ENCODE peak calls at places on chromosomes 4 and X, in nine cellular contexts. L is HepG2, N is A549, V is IMR-90, U is stomach, W is right lobe of liver, Y is heart left ventricle, J is endothelial cell of umbilical vein, I is suprapubic skin. P is an unnamed sample.
A peak's percentile ranks its signal among the peaks of the same experiment; 100 is the strongest.

GRCh38 chr4:113327513-113327912 is 278.1 kb downstream of the ANK2 start:
- DNase-seq in U (no peak), Y (no peak), V (peak; percentile 19), W (no peak), J (no peak), L (no peak), I (no peak), N (no peak), P (no peak)

GRCh38 chrX:77342028-77342427 is 105.2 kb upstream of the FGF16 start:
- DNase-seq in J (no peak), N (no peak), U (no peak), I (no peak), L (no peak), Y (peak; percentile 17), W (no peak), V (no peak), P (no peak)

GRCh38 chr4:89226665-89227572 is 80.7 kb downstream of the GPRIN3 start:
- DNase-seq in L (peak; percentile 62), U (peak; percentile 90), I (peak; percentile 83), Y (peak; percentile 79), V (peak; percentile 62), J (peak; percentile 79), W (peak; percentile 82), N (peak; percentile 86), P (peak; percentile 45)

GRCh38 chr4:924107-925096 is 7.7 kb downstream of the GAK start:
- DNase-seq in V (peak; percentile 78), L (no peak), U (no peak), Y (no peak), N (no peak), I (no peak), J (peak; percentile 38), W (no peak), P (no peak)

GRCh38 chr4:171947389-171947788 is 134.2 kb downstream of the GALNTL6 start:
- DNase-seq in V (no peak), J (no peak), L (no peak), U (no peak), W (no peak), N (no peak), I (no peak), Y (no peak), P (no peak)

GRCh38 chr4:71231073-71231752 is 107.6 kb upstream of the SLC4A4 start:
- DNase-seq in W (peak; percentile 96), V (peak; percentile 59), Y (peak; percentile 88), U (peak; percentile 92), I (peak; percentile 78), J (no peak), N (no peak), L (no peak), P (peak; percentile 85)

GRCh38 chrX:98350940-98351339 is 1467.2 kb downstream of the RPA4 start:
- DNase-seq in Y (no peak), V (no peak), L (no peak), W (no peak), J (no peak), I (no peak), U (no peak), N (no peak), P (no peak)

GRCh38 chr4:180809439-180809838 is 1433.8 kb upstream of the TENM3 start:
- DNase-seq in Y (no peak), N (no peak), I (no peak), J (no peak), U (no peak), L (no peak), W (no peak), V (peak; percentile 51), P (no peak)

GRCh38 chr4:186621959-186622553 is 66.7 kb upstream of the MTNR1A start:
- DNase-seq in W (no peak), I (no peak), N (no peak), Y (no peak), V (peak; percentile 95), J (no peak), L (no peak), U (no peak), P (no peak)

GRCh38 chr4:155854597-155855226 is 11.4 kb downstream of the ASIC5 start:
- DNase-seq in N (peak; percentile 64), U (no peak), W (peak; percentile 50), I (no peak), J (no peak), L (no peak), V (peak; percentile 86), Y (no peak), P (no peak)

GRCh38 chrX:12210196-12210815 is 72.0 kb downstream of the FRMPD4 start:
- DNase-seq in J (no peak), U (no peak), L (no peak), W (no peak), V (peak; percentile 78), Y (no peak), N (peak; percentile 38), I (no peak), P (no peak)

GRCh38 chr4:72119946-72120345 is 88.1 kb downstream of the NPFFR2 start:
- DNase-seq in Y (no peak), L (no peak), U (no peak), J (no peak), I (no peak), N (no peak), W (no peak), V (no peak), P (no peak)

GRCh38 chr4:71550220-71551190 is 211.7 kb downstream of the SLC4A4 start:
- DNase-seq in U (no peak), N (peak; percentile 53), L (no peak), J (no peak), V (peak; percentile 84), I (no peak), Y (no peak), W (no peak), P (no peak)

GRCh38 chr4:7103031-7103598 is 35.3 kb upstream of the GRPEL1 start:
- DNase-seq in N (peak; percentile 78), L (peak; percentile 64), V (peak; percentile 35), Y (peak; percentile 90), U (peak; percentile 94), W (peak; percentile 94), I (peak; percentile 89), J (no peak), P (peak; percentile 90)

DNA sequence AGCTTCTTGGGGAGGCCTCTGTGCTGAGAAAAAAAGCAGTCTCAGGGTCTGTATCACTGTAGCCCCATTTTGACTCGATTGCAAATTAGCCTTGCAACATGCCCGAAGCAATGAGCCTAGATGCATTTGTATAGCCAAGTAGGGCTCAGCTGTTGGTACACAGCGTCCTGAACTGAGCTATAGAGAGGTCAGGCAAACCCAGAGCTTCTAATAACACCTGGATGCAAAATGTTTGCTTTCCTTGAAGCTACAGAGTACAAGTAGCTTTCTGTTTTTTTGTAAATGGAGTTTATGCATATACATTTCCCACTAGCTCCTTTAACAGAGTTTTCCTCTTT is 87.8 kb downstream of the PLAC1 start:
- DNase-seq in U (no peak), J (no peak), V (no peak), Y (no peak), I (no peak), W (no peak), L (no peak), N (no peak), P (no peak)
- H3K4me1 ChIP-seq in U (no peaks in the 10 kb centered on the region), J (peaks cover 23% of the 10 kb centered on the region), V (peaks cover 3% of the 10 kb centered on the region), Y (no peaks in the 10 kb centered on the region), I (no peaks in the 10 kb centered on the region), W (no peaks in the 10 kb centered on the region), L (peaks cover 8% of the 10 kb centered on the region), N (peaks cover 67% of the 10 kb centered on the region), P (peaks cover 6% of the 10 kb centered on the region)

GRCh38 chrX:36583674-36584073 is 424.5 kb upstream of the FAM47C start:
- DNase-seq in V (no peak), U (no peak), W (no peak), J (no peak), I (no peak), Y (no peak), N (no peak), L (no peak), P (no peak)
- TF ChIP-seq POLR2A in V (no peak), U (no peak), W (no peak), J (no peak), I (no peak), Y (no peak), N (no peak), L (no peak), P (no peak)

GRCh38 chr4:152112116-152112515 is 351.3 kb upstream of the GATB start:
- DNase-seq in W (no peak), I (no peak), U (no peak), V (no peak), L (no peak), N (no peak), Y (no peak), J (no peak), P (no peak)

GRCh38 chr4:152112887-152113286 is 352.1 kb upstream of the GATB start:
- DNase-seq in U (no peak), N (no peak), I (no peak), W (no peak), L (no peak), Y (no peak), V (no peak), J (no peak), P (no peak)

GRCh38 chr4:152109585-152110509 is 349.0 kb upstream of the GATB start:
- DNase-seq in N (no peak), W (no peak), L (no peak), Y (peak; percentile 36), V (peak; percentile 16), I (no peak), J (peak; percentile 82), U (no peak), P (no peak)

GRCh38 chr4:152107736-152108500 is 347.1 kb upstream of the GATB start:
- DNase-seq in I (no peak), Y (no peak), W (no peak), V (no peak), N (no peak), J (no peak), L (no peak), U (no peak), P (no peak)

GRCh38 chr4:152110780-152111179 is 350.0 kb upstream of the GATB start:
- DNase-seq in W (no peak), Y (no peak), U (no peak), N (no peak), L (no peak), V (no peak), J (no peak), I (no peak), P (no peak)
- H3K4me1 ChIP-seq in W (no peaks in the 10 kb centered on the region), Y (peaks cover 22% of the 10 kb centered on the region), U (no peaks in the 10 kb centered on the region), N (peaks cover 14% of the 10 kb centered on the region), L (no peaks in the 10 kb centered on the region), V (peaks cover 4% of the 10 kb centered on the region), J (peaks cover 19% of the 10 kb centered on the region), I (peaks cover 15% of the 10 kb centered on the region), P (peaks cover 20% of the 10 kb centered on the region)

DNA sequence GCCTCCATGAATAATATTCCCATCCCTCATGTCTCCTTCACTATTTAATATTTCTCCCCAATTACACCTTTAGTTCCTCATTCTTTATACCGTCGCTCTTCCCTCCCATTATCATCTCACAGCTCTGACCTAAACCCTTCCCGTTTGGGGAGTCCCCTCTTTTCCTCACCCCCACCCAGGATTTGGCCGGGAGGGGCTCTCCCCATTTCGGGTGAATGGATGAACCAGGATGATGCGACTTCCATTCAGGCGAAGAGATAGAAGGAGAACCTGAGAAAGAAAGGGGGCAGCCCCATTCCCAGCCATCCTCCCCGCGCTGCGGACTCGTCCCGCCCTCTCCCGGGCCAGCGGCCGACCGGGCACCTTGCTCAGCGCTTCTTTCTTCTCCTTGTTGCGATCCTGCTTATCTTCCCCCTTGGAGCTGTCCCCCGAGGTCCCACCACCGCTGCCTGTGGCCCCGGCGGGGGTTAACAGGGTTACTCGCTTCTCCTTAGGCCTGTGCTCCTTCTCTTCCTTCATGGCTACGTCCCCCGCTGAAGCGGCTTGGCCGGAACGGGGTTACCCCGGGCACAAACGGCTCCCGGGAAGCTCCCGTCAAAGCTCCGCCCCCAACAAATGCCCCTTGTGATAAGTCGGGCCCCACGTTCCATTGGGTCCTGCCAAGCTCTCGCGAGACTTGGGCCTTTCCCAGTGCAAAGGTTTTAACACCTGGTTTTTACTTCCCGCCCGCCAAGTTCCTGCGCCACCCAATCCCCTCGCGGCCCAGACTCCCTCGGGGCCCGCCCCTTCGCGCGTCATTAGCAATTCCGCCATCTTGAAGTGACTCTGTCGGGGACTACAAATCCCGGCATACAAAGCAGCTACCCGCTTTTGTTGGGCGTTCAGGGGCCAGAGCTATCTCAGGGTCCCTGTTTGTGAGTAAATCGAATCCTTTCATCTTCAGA is at the start of gene UPF3B:
- DNase-seq in N (peak; percentile 99), Y (peak; percentile 94), L (peak; percentile 97), V (peak; percentile 98), I (peak; percentile 97), J (peak; percentile 97), W (peak; percentile 97), U (peak; percentile 96), P (peak; percentile 97)
- TF ChIP-seq POLR2A in N (peak; percentile 79), Y (no peak), L (peak; percentile 77), V (peak; percentile 65), I (no peak), J (peak; percentile 70), W (peak; percentile 58), U (no peak), P (peak; percentile 71)

P was measured in gastrocnemius medialis.